ENCODE peak calls at places on chromosomes 11 and 22, in four cellular contexts. One of them, this sample, is unnamed. For H3K36me3 and H3K4me1, the result is how much of the 10 kb centered on the place peaks cover.

GRCh38 chr11:24511518-24511917 is 14.7 kb downstream of the LUZP2 start:
- DNase-seq in spleen: no peak
- DNase-seq in endodermal cell: no peak
- DNase-seq in fibroblast of lung: peak
- DNase-seq in this sample: no peak

GRCh38 chr11:95156916-95157568 is 67.4 kb downstream of the ENDOD1 start:
- DNase-seq in spleen: no peak
- DNase-seq in fibroblast of lung: no peak
- DNase-seq in endodermal cell: no peak
- DNase-seq in this sample: no peak

GRCh38 chr11:119496453-119496852 is 73.5 kb upstream of the THY1 start:
- DNase-seq in endodermal cell: no peak
- DNase-seq in spleen: no peak
- DNase-seq in fibroblast of lung: no peak
- DNase-seq in this sample: no peak

GRCh38 chr22:27799334-27800249 is 2.0 kb downstream of the MN1 start:
- DNase-seq in fibroblast of lung: peak
- DNase-seq in spleen: no peak
- DNase-seq in endodermal cell: peak
- DNase-seq in this sample: no peak

GRCh38 chr22:21076907-21077625 is 31.3 kb downstream of the LRRC74B start:
- DNase-seq in fibroblast of lung: no peak
- DNase-seq in endodermal cell: no peak
- DNase-seq in spleen: no peak
- DNase-seq in this sample: no peak

GRCh38 chr22:37145415-37146385 is 4.0 kb downstream of the IL2RB start:
- DNase-seq in fibroblast of lung: no peak
- DNase-seq in endodermal cell: no peak
- DNase-seq in spleen: no peak
- DNase-seq in this sample: no peak

GRCh38 chr11:130847517-130847916 is 68.8 kb downstream of the SNX19 start:
- DNase-seq in endodermal cell: no peak
- DNase-seq in spleen: no peak
- DNase-seq in fibroblast of lung: peak
- DNase-seq in this sample: no peak

GRCh38 chr22:48244388-48245118 is 1482.1 kb downstream of the TBC1D22A start:
- DNase-seq in spleen: peak
- DNase-seq in endodermal cell: peak
- DNase-seq in fibroblast of lung: no peak
- DNase-seq in this sample: peak

GRCh38 chr11:106070606-106071005 is 6.5 kb downstream of the KBTBD3 start:
- DNase-seq in fibroblast of lung: no peak
- DNase-seq in endodermal cell: no peak
- DNase-seq in spleen: no peak
- DNase-seq in this sample: no peak

GRCh38 chr11:79400717-79401330 is 40.0 kb downstream of the TENM4 start:
- DNase-seq in endodermal cell: peak
- DNase-seq in spleen: no peak
- DNase-seq in fibroblast of lung: no peak
- DNase-seq in this sample: peak

GRCh38 chr11:125071408-125071807 is 8.3 kb downstream of the SLC37A2 start:
- DNase-seq in endodermal cell: peak
- DNase-seq in spleen: peak
- DNase-seq in fibroblast of lung: no peak
- DNase-seq in this sample: no peak

GRCh38 chr11:80432051-80432450 is 991.2 kb upstream of the TENM4 start:
- DNase-seq in spleen: no peak
- DNase-seq in endodermal cell: no peak
- DNase-seq in fibroblast of lung: no peak
- DNase-seq in this sample: no peak

GRCh38 chr11:1509626-1510255 is 23.2 kb upstream of the MOB2 start:
- DNase-seq in spleen: no peak
- DNase-seq in fibroblast of lung: no peak
- DNase-seq in endodermal cell: no peak
- DNase-seq in this sample: no peak

GRCh38 chr11:8871283-8871775 is 39.7 kb upstream of the AKIP1 start:
- DNase-seq in spleen: no peak
- DNase-seq in endodermal cell: peak
- DNase-seq in fibroblast of lung: peak
- DNase-seq in this sample: peak

GRCh38 chr22:17501679-17502285 is 61.5 kb upstream of the SLC25A18 start:
- DNase-seq in fibroblast of lung: peak
- DNase-seq in spleen: no peak
- DNase-seq in endodermal cell: peak
- DNase-seq in this sample: no peak

GRCh38 chr11:21110378-21110777 is 441.0 kb downstream of the NELL1 start:
- DNase-seq in endodermal cell: no peak
- DNase-seq in fibroblast of lung: no peak
- DNase-seq in spleen: no peak
- DNase-seq in this sample: no peak

GRCh38 chr22:29375436-29376076 is 12.8 kb downstream of the AP1B1 start:
- DNase-seq in endodermal cell: no peak
- DNase-seq in spleen: peak
- DNase-seq in fibroblast of lung: no peak
- DNase-seq in this sample: no peak

GRCh38 chr11:134040386-134041297 is 28.2 kb upstream of the JAM3 start:
- DNase-seq in fibroblast of lung: peak
- DNase-seq in endodermal cell: no peak
- DNase-seq in spleen: peak
- DNase-seq in this sample: peak

GRCh38 chr11:30863177-30863576 is 277.0 kb upstream of the MPPED2 start:
- DNase-seq in endodermal cell: no peak
- DNase-seq in fibroblast of lung: no peak
- DNase-seq in spleen: no peak
- DNase-seq in this sample: no peak

GRCh38 chr11:94650756-94651155 is 83.6 kb downstream of the PIWIL4 start:
- DNase-seq in spleen: no peak
- DNase-seq in fibroblast of lung: no peak
- DNase-seq in endodermal cell: peak
- DNase-seq in this sample: peak

GRCh38 chr11:20474951-20475517 is 87.5 kb downstream of the PRMT3 start:
- DNase-seq in fibroblast of lung: no peak
- DNase-seq in endodermal cell: no peak
- DNase-seq in spleen: no peak
- DNase-seq in this sample: no peak

GRCh38 chr22:39748877-39749276 is 144.7 kb downstream of the ENTHD1 start:
- DNase-seq in endodermal cell: no peak
- DNase-seq in fibroblast of lung: peak
- DNase-seq in spleen: no peak
- DNase-seq in this sample: no peak

GRCh38 chr22:21446827-21447690 is 20.1 kb upstream of the TMEM191C start:
- DNase-seq in endodermal cell: peak
- DNase-seq in spleen: peak
- DNase-seq in fibroblast of lung: no peak
- DNase-seq in this sample: peak

GRCh38 chr11:2528301-2529050 is 83.7 kb downstream of the KCNQ1 start:
- DNase-seq in endodermal cell: peak
- DNase-seq in fibroblast of lung: no peak
- DNase-seq in spleen: peak
- DNase-seq in this sample: peak

GRCh38 chr11:45089251-45089650 is 57.2 kb upstream of the PRDM11 start:
- DNase-seq in fibroblast of lung: peak
- DNase-seq in spleen: no peak
- DNase-seq in endodermal cell: no peak
- DNase-seq in this sample: no peak

GRCh38 chr11:77125191-77125590 is 2.9 kb upstream of the MYO7A start:
- DNase-seq in endodermal cell: no peak
- DNase-seq in spleen: no peak
- DNase-seq in fibroblast of lung: no peak
- DNase-seq in this sample: no peak

GRCh38 chr11:65899356-65900124 is 648 bp downstream of the FOSL1 start:
- DNase-seq in fibroblast of lung: peak
- DNase-seq in endodermal cell: peak
- DNase-seq in spleen: peak
- DNase-seq in this sample: peak

GRCh38 chr22:17920145-17920605 is 104.2 kb downstream of the MICAL3 start:
- DNase-seq in fibroblast of lung: peak
- DNase-seq in endodermal cell: peak
- DNase-seq in spleen: peak
- DNase-seq in this sample: no peak

GRCh38 chr22:42925598-42925997 is 68.5 kb upstream of the ARFGAP3 start:
- DNase-seq in endodermal cell: no peak
- DNase-seq in fibroblast of lung: no peak
- DNase-seq in spleen: peak
- DNase-seq in this sample: peak

GRCh38 chr11:95972055-95972454 is 48.1 kb upstream of the MTMR2 start:
- DNase-seq in endodermal cell: no peak
- DNase-seq in fibroblast of lung: no peak
- DNase-seq in spleen: no peak
- DNase-seq in this sample: no peak

GRCh38 chr11:1843796-1844195 is 5.0 kb downstream of the TNNI2 start:
- DNase-seq in endodermal cell: no peak
- DNase-seq in fibroblast of lung: no peak
- DNase-seq in spleen: peak
- DNase-seq in this sample: no peak

GRCh38 chr11:34308821-34309585 is 48.8 kb downstream of the ABTB2 start:
- DNase-seq in fibroblast of lung: peak
- DNase-seq in spleen: no peak
- DNase-seq in endodermal cell: no peak
- DNase-seq in this sample: no peak
- H3K27ac ChIP-seq in fibroblast of lung: no peak
- H3K27ac ChIP-seq in spleen: no peak
- H3K27ac ChIP-seq in endodermal cell: no peak
- H3K27ac ChIP-seq in this sample: peak

DNA sequence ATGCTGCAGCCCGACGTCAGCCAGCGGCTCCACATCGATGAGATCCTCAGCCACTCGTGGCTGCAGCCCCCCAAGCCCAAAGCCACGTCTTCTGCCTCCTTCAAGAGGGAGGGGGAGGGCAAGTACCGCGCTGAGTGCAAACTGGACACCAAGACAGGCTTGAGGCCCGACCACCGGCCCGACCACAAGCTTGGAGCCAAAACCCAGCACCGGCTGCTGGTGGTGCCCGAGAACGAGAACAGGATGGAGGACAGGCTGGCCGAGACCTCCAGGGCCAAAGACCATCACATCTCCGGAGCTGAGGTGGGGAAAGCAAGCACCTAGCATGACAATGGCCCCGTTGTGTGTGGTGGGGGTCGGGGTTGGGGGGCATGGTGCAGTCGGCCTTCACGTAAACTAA is 1.0 kb downstream of the TSSK2 start:
- DNase-seq in endodermal cell: no peak
- DNase-seq in fibroblast of lung: no peak
- DNase-seq in spleen: no peak
- DNase-seq in this sample: no peak
- H3K36me3 ChIP-seq in endodermal cell: under half
- H3K36me3 ChIP-seq in fibroblast of lung: under half
- H3K36me3 ChIP-seq in spleen: under half
- H3K36me3 ChIP-seq in this sample: under half

GRCh38 chr11:128518493-128519207 is 68.7 kb downstream of the ETS1 start:
- DNase-seq in endodermal cell: no peak
- DNase-seq in spleen: no peak
- DNase-seq in fibroblast of lung: peak
- DNase-seq in this sample: no peak
- H3K4me1 ChIP-seq in endodermal cell: under half
- H3K4me1 ChIP-seq in spleen: half or more
- H3K4me1 ChIP-seq in fibroblast of lung: under half
- H3K4me1 ChIP-seq in this sample: under half

GRCh38 chr11:64089027-64089360 is 53.3 kb downstream of the FLRT1 start:
- DNase-seq in spleen: no peak
- DNase-seq in endodermal cell: no peak
- DNase-seq in fibroblast of lung: no peak
- DNase-seq in this sample: peak
- H3K27ac ChIP-seq in spleen: no peak
- H3K27ac ChIP-seq in endodermal cell: no peak
- H3K27ac ChIP-seq in fibroblast of lung: no peak
- H3K27ac ChIP-seq in this sample: no peak

DNA sequence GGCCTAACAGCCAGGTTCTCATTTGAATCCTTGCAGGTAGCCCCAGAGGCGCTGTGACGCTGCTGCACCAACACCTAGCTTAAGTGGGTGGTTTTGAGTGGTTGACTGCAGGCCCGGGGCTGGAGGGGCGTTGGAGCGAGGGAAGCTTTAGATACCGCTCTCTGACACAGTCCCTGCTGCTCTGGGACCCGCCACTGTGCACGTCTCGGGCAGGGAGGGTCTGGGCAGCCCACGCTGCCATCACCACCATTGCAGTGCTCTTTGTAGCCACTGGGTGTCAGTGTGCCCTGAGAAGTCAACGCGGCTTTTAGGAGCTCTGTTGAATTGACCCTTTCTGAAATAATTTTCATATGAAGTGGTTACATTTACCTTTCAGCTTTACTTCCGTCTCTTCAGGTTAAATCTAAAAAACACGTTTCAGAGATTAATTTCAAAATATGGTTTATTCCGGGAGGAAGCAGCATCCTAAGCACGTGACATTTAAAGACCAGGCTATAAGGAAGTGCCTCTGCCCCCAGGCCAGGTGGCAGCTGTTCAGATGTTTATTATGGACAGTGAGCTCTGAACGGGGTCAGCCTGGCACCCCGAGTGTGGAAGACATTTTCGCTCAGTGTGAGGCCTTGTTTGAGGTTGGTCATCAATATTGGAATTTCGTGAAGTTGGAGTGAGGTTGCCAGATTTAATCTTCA is 30.9 kb upstream of the PARVB start:
- DNase-seq in fibroblast of lung: peak
- DNase-seq in spleen: peak
- DNase-seq in endodermal cell: peak
- DNase-seq in this sample: peak
- H3K36me3 ChIP-seq in fibroblast of lung: under half
- H3K36me3 ChIP-seq in spleen: half or more
- H3K36me3 ChIP-seq in endodermal cell: half or more
- H3K36me3 ChIP-seq in this sample: half or more

GRCh38 chr22:31233001-31233400 is 20.9 kb downstream of the LIMK2 start:
- DNase-seq in fibroblast of lung: peak
- DNase-seq in spleen: no peak
- DNase-seq in endodermal cell: no peak
- DNase-seq in this sample: no peak
- H3K4me1 ChIP-seq in fibroblast of lung: under half
- H3K4me1 ChIP-seq in spleen: half or more
- H3K4me1 ChIP-seq in endodermal cell: under half
- H3K4me1 ChIP-seq in this sample: half or more

DNA sequence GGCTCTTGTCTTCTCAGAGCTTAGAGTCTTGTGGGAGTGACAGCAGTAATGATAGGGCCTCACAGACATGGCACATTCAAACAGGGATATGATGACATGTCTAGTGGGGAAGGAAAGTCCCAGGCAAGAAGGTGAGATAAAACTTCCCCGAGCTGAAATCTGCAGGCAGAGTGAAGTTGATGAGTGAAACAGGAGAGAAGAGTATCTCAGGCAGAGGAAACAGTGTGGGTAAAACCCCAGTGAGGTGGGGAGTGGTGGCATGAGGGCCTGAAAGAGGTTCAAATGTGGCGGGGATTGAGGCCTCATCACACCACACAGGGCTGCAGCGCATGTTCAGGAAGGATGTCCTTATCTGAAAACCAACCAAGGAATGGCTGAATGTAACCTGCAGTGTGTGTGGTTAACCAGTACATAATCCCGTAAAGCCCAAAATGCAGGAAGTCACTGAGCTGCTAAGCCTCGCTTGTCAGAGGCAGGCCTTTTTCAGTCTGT is 153.8 kb upstream of the E2F8 start:
- DNase-seq in fibroblast of lung: no peak
- DNase-seq in spleen: no peak
- DNase-seq in endodermal cell: no peak
- DNase-seq in this sample: no peak
- H3K27ac ChIP-seq in fibroblast of lung: no peak
- H3K27ac ChIP-seq in spleen: no peak
- H3K27ac ChIP-seq in endodermal cell: no peak
- H3K27ac ChIP-seq in this sample: no peak

GRCh38 chr22:38715852-38716251 is 10.1 kb downstream of the GTPBP1 start:
- DNase-seq in spleen: no peak
- DNase-seq in endodermal cell: no peak
- DNase-seq in fibroblast of lung: no peak
- DNase-seq in this sample: peak
- H3K36me3 ChIP-seq in spleen: half or more
- H3K36me3 ChIP-seq in endodermal cell: half or more
- H3K36me3 ChIP-seq in fibroblast of lung: under half
- H3K36me3 ChIP-seq in this sample: under half

This sample was measured in upper lobe of right lung.